ENCODE peak calls at places on chromosomes 5 and 9, in four cellular contexts. P is CD8-positive, alpha-beta memory T cell; N is tibial artery; S is lung. F is an unnamed sample.

GRCh38 chr9:110604101-110604710 is 24.7 kb upstream of the SVEP1 start:
- DNase-seq in P (no peak), N (no peak), S (no peak), F (no peak)

GRCh38 chr5:78569441-78569840 is 79.1 kb downstream of the LHFPL2 start:
- DNase-seq in P (no peak), N (peak; percentile 71), S (no peak), F (peak; percentile 78)

GRCh38 chr9:546797-547223 is 294.7 kb upstream of the DMRT1 start:
- DNase-seq in P (no peak), N (peak; percentile 31), S (no peak), F (no peak)

GRCh38 chr5:73327908-73328455 is 120.6 kb downstream of the FOXD1 start:
- DNase-seq in P (no peak), N (no peak), S (no peak), F (no peak)

GRCh38 chr5:45038366-45038987 is 229.7 kb downstream of the MRPS30 start:
- DNase-seq in P (no peak), N (no peak), S (no peak), F (no peak)

GRCh38 chr9:63859475-63860215 is 1425.4 kb downstream of the FOXD4L5 start:
- DNase-seq in P (peak; percentile 53), N (peak; percentile 25), S (no peak), F (no peak)

GRCh38 chr5:177364159-177364962 is 6.6 kb downstream of the RGS14 start:
- DNase-seq in P (no peak), N (no peak), S (no peak), F (no peak)

GRCh38 chr9:87950765-87951488 is 23.4 kb downstream of the CDK20 start:
- DNase-seq in P (no peak), N (no peak), S (no peak), F (no peak)

GRCh38 chr5:171494452-171495121 is 75.1 kb downstream of the FGF18 start:
- DNase-seq in P (no peak), N (peak; percentile 84), S (peak; percentile 44), F (peak; percentile 87)

GRCh38 chr5:55410840-55411239 is 103.1 kb downstream of the MTREX start:
- DNase-seq in P (no peak), N (no peak), S (no peak), F (no peak)

GRCh38 chr5:92841604-92842155 is 739.3 kb downstream of the NR2F1-AS1 start:
- DNase-seq in P (no peak), N (no peak), S (no peak), F (no peak)

GRCh38 chr9:38761334-38761733 is 41.4 kb upstream of the FAM240B start:
- DNase-seq in P (no peak), N (no peak), S (no peak), F (no peak)

GRCh38 chr9:19630762-19631161 is 158.1 kb downstream of the SLC24A2 start:
- DNase-seq in P (no peak), N (no peak), S (no peak), F (no peak)

GRCh38 chr5:146073239-146073900 is 32.0 kb downstream of the PLAC8L1 start:
- DNase-seq in P (no peak), N (no peak), S (no peak), F (peak; percentile 51)

GRCh38 chr9:89352874-89353649 is 34.8 kb downstream of the SECISBP2 start:
- DNase-seq in P (no peak), N (no peak), S (no peak), F (no peak)

GRCh38 chr9:80030801-80031200 is 459.0 kb downstream of the TLE4 start:
- DNase-seq in P (no peak), N (no peak), S (no peak), F (no peak)

GRCh38 chr9:8338249-8338721 is 538.7 kb upstream of the DMAC1 start:
- DNase-seq in P (no peak), N (no peak), S (no peak), F (no peak)

GRCh38 chr9:19432473-19432872 is 23.7 kb downstream of the ACER2 start:
- DNase-seq in P (no peak), N (no peak), S (no peak), F (no peak)

GRCh38 chr9:98316445-98317133 is 61.1 kb upstream of the TBC1D2 start:
- DNase-seq in P (no peak), N (no peak), S (no peak), F (no peak)

GRCh38 chr5:14676320-14676719 is 11.8 kb downstream of the OTULIN start:
- DNase-seq in P (peak; percentile 51), N (no peak), S (no peak), F (no peak)

GRCh38 chr9:69573666-69574456 is 98.3 kb downstream of the APBA1 start:
- DNase-seq in P (no peak), N (no peak), S (no peak), F (no peak)

GRCh38 chr5:31283326-31283725 is 89.8 kb downstream of the CDH6 start:
- DNase-seq in P (no peak), N (no peak), S (no peak), F (no peak)

GRCh38 chr5:96823900-96824351 is 16.2 kb upstream of the ERAP1 start:
- DNase-seq in P (no peak), N (no peak), S (no peak), F (no peak)

GRCh38 chr5:67141644-67142043 is 55.0 kb downstream of the CD180 start:
- DNase-seq in P (no peak), N (no peak), S (no peak), F (no peak)

GRCh38 chr5:78387468-78388153 is 27.2 kb downstream of the SCAMP1 start:
- DNase-seq in P (no peak), N (no peak), S (no peak), F (no peak)

GRCh38 chr5:32057157-32058096 is 116.7 kb downstream of the GOLPH3 start:
- DNase-seq in P (no peak), N (no peak), S (no peak), F (no peak)

GRCh38 chr9:35520404-35520790 is 30.5 kb downstream of the RUSC2 start:
- DNase-seq in P (no peak), N (no peak), S (no peak), F (no peak)

GRCh38 chr5:148711843-148712454 is 57.6 kb upstream of the HTR4 start:
- DNase-seq in P (no peak), N (no peak), S (no peak), F (no peak)

GRCh38 chr5:57650360-57651069 is 167.9 kb upstream of the ACTBL2 start:
- DNase-seq in P (no peak), N (no peak), S (no peak), F (no peak)

GRCh38 chr5:103456476-103456875 is 106.1 kb downstream of the NUDT12 start:
- DNase-seq in P (no peak), N (no peak), S (no peak), F (no peak)

GRCh38 chr5:161966544-161966943 is 101.0 kb upstream of the GABRG2 start:
- DNase-seq in P (no peak), N (no peak), S (no peak), F (no peak)

GRCh38 chr5:93578813-93579560 is 2.0 kb downstream of the NR2F1-AS1 start:
- DNase-seq in P (no peak), N (no peak), S (no peak), F (no peak)

GRCh38 chr5:23001120-23001519 is 148.0 kb upstream of the CDH12 start:
- DNase-seq in P (no peak), N (no peak), S (no peak), F (no peak)

GRCh38 chr5:60223342-60223741 is 329.8 kb upstream of the PDE4D start:
- DNase-seq in P (no peak), N (no peak), S (no peak), F (no peak)
- H3K9me3 ChIP-seq in P (no peaks in the 10 kb centered on the region), N (no peaks in the 10 kb centered on the region), S (no peaks in the 10 kb centered on the region), F (no peaks in the 10 kb centered on the region)

GRCh38 chr9:76607730-76608475 is 148.9 kb downstream of the GCNT1 start:
- DNase-seq in P (no peak), N (no peak), S (no peak), F (no peak)

GRCh38 chr9:76605271-76605670 is 146.3 kb downstream of the GCNT1 start:
- DNase-seq in P (no peak), N (no peak), S (no peak), F (no peak)

GRCh38 chr9:76610009-76610352 is 151.0 kb downstream of the GCNT1 start:
- DNase-seq in P (no peak), N (peak; percentile 89), S (peak; percentile 41), F (peak; percentile 92)

GRCh38 chr9:76609285-76610008 is 150.5 kb downstream of the GCNT1 start:
- DNase-seq in P (no peak), N (no peak), S (no peak), F (no peak)

DNA sequence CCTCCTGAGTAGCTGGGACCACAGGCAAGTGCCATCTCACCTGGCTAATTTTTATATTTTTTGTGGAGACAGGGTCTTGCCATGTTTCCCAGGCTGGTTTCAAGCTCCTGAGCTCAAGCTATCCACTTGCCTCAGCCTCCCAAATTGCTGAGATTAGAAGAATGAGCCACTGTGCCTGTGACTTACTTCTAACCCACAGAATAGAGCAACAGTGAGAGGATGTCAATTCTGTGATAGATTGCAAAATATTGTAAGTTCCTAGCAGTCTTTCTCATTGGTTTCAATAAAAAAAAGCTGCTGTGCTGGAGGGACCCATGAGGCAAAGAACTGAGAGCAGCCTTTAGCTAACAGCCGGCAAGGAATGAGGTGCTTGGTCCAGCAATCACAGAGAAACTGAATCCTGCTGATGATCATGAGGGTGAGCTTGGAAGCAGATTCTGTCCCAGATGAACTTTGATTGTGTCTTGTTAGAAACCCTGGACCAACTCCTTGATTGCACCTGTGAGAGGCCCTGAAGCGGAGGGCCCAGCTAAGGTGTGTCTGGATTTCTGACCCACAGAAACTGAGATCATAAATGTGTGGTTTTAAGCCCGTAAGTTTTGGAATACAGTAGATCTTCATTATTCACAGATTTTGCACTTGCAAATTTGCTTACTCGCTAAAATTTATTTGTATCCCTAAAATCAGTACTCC is 149.7 kb downstream of the GCNT1 start:
- DNase-seq in P (no peak), N (no peak), S (no peak), F (no peak)
- H3K4me1 ChIP-seq in P (no peaks in the 10 kb centered on the region), N (no peaks in the 10 kb centered on the region), S (no peaks in the 10 kb centered on the region), F (no peaks in the 10 kb centered on the region)

DNA sequence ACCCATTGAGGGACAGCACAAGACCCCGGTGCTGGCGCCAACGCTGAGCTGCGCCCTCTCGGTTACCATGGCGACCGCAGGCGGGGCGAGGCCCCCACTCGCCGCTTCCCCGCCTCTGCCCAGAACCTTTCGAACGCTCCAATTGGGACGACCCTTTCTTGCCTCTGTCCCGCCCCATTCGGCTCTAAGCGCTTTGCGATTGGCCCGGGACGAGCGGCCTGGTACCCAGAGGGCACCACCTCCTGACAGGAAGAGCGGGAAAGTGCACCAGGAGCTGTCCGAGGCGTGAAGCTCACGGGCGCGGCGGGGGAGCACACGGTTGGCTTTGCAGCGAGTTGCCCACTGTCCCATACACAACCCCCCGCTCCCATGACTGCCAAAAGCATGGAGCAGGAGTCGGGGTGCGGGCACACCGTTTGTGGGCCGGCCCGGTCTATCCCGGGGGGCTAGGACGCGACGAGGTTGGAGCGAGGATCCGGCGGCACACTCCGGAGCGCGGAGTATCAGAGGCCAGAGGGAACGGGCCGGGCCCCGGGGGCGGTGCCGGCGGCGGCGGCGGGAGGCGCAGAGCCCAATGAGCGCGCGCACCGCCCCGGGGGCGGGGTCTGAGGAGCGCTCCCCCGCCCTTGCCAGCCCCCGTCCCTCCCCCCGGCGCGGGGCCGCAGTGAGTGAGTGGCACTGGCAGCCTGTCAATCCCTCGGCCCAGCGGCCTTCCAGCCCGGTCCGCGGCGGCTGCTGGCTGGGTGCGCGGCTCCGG is 978 bp upstream of the PBX3 start:
- DNase-seq in P (peak; percentile 94), N (peak; percentile 92), S (peak; percentile 95), F (peak; percentile 93)
- H3K27ac ChIP-seq in P (peak overlapping the region; percentile 4), N (peak overlapping the region; percentile 84), S (peak overlapping the region; percentile 96), F (peak overlapping the region; percentile 93)

DNA sequence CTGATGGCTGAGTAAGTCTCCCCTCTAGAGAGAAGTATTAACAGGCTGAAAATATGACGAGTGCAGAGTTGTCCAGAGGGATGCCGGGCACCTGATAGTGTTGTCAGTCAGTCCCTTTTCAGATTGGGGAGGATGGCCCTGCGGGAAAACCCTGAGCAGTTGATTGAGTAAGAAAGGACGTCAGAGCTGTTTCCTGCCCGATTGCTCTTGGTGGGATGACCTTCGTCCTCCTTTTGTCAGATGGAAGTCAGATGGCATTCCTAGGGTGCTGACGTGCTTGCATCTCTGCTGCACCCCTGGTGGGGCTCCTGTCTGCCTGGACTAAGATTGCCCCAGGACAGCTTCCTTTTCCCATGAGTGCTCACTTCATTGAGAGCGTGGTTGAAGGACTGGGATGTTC is 9.8 kb downstream of the ZNF354B start:
- DNase-seq in P (no peak), N (no peak), S (no peak), F (no peak)
- H3K9me3 ChIP-seq in P (peaks cover 7% of the 10 kb centered on the region), N (no peaks in the 10 kb centered on the region), S (no peaks in the 10 kb centered on the region), F (no peaks in the 10 kb centered on the region)

F was measured in right atrium auricular region.